ENCODE peak calls at places on chromosomes 12 and 14, in five cellular contexts. H is DND-41, I is mesenchymal stem cell, A is neural progenitor cell, Q is fibroblast of lung. F is an unnamed sample. For H3K4me1, the result is how much of the 10 kb centered on the place peaks cover.

GRCh38 chr12:22656376-22656775 is 31.4 kb downstream of the ETNK1 start:
- DNase-seq in I (no peak), A (no peak), Q (no peak), H (no peak), F (no peak)

GRCh38 chr14:57346741-57347140 is 43.6 kb upstream of the NAA30 start:
- DNase-seq in Q (no peak), A (no peak), I (no peak), H (no peak), F (no peak)

GRCh38 chr12:81800298-81801148 is 41.4 kb upstream of the PPFIA2 start:
- DNase-seq in I (peak), A (peak), H (no peak), Q (peak), F (no peak)

GRCh38 chr14:75800792-75801191 is 139.7 kb downstream of the TTLL5 start:
- DNase-seq in H (no peak), Q (no peak), I (no peak), A (no peak), F (no peak)

GRCh38 chr12:3820122-3820521 is 53.1 kb downstream of the PARP11 start:
- DNase-seq in I (peak), H (no peak), A (no peak), Q (peak), F (no peak)

GRCh38 chr14:35978561-35978960 is 152.4 kb downstream of the BRMS1L start:
- DNase-seq in Q (no peak), H (no peak), A (no peak), I (no peak), F (no peak)

GRCh38 chr14:27148143-27148542 is 550.3 kb upstream of the NOVA1 start:
- DNase-seq in I (no peak), A (no peak), Q (no peak), H (no peak), F (no peak)

GRCh38 chr12:128940974-128941373 is 87.7 kb downstream of the GLT1D1 start:
- DNase-seq in I (no peak), A (no peak), H (no peak), Q (no peak), F (no peak)

GRCh38 chr12:15700595-15700994 is 88.6 kb downstream of the EPS8 start:
- DNase-seq in A (no peak), I (peak), H (no peak), Q (peak), F (no peak)

GRCh38 chr12:43332977-43333649 is 218.9 kb downstream of the ADAMTS20 start:
- DNase-seq in I (peak), H (no peak), A (no peak), Q (peak), F (no peak)

GRCh38 chr12:46952880-46953517 is 126.4 kb upstream of the PCED1B start:
- DNase-seq in A (no peak), H (no peak), Q (no peak), I (no peak), F (no peak)

GRCh38 chr12:131159660-131160059 is 206.0 kb downstream of the ADGRD1 start:
- DNase-seq in Q (no peak), I (no peak), A (peak), H (no peak), F (no peak)

GRCh38 chr12:97396989-97397388 is 65.6 kb upstream of the RMST start:
- DNase-seq in I (no peak), Q (no peak), A (peak), H (no peak), F (no peak)

GRCh38 chr12:13918883-13919282 is 62.5 kb downstream of the GRIN2B start:
- DNase-seq in A (no peak), H (no peak), I (no peak), Q (no peak), F (no peak)

GRCh38 chr14:52868911-52869611 is 77.7 kb upstream of the GNPNAT1 start:
- DNase-seq in H (no peak), A (no peak), I (no peak), Q (no peak), F (no peak)

GRCh38 chr14:53701108-53701875 is 255.3 kb downstream of the BMP4 start:
- DNase-seq in Q (no peak), A (no peak), I (no peak), H (no peak), F (no peak)

GRCh38 chr14:24417832-24418491 is 11.5 kb downstream of the CBLN3 start:
- DNase-seq in A (no peak), I (no peak), Q (no peak), H (no peak), F (no peak)

GRCh38 chr12:121186826-121187225 is 23.1 kb upstream of the P2RX4 start:
- DNase-seq in I (no peak), H (no peak), Q (no peak), A (no peak), F (no peak)

GRCh38 chr12:113163030-113163360 is 13.5 kb downstream of the CFAP73 start:
- DNase-seq in H (no peak), A (no peak), Q (no peak), I (no peak), F (no peak)

GRCh38 chr12:3496964-3497363 is 6.0 kb downstream of the PRMT8 start:
- DNase-seq in A (peak), Q (no peak), H (no peak), I (no peak), F (no peak)

GRCh38 chr12:71415336-71416231 is 24.0 kb upstream of the LGR5 start:
- DNase-seq in A (peak), Q (peak), I (peak), H (peak), F (peak)

GRCh38 chr12:94671917-94672316 is 21.6 kb upstream of the TMCC3 start:
- DNase-seq in H (no peak), Q (no peak), I (no peak), A (no peak), F (no peak)

GRCh38 chr12:131189781-131190180 is 236.1 kb downstream of the ADGRD1 start:
- DNase-seq in A (no peak), I (no peak), H (no peak), Q (no peak), F (no peak)

DNA sequence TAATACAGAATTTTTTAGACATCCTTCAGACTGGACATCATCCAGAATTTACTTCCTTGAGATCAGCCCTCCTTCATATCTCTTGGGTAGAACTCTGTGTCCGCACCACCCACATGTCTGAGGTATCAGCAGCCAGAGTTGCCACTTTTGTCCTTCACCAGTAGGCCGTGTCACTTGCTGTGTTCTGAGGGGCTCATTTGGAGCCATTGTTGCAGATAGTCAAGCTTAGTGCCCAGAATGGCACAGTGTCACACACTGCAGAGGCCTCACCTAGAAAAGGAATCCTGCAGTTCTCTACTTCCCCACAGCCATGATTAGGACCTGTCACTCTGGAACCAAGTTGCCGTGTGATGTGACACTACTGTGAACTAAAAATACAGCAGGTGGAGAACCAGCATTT is 36.9 kb upstream of the KCNK13 start:
- DNase-seq in H (no peak), A (no peak), I (no peak), Q (no peak), F (no peak)
- H3K27ac ChIP-seq in H (no peak), A (no peak), I (no peak), Q (no peak), F (no peak)

GRCh38 chr12:108825205-108825950 is 32.0 kb downstream of the SSH1 start:
- DNase-seq in I (peak), H (no peak), Q (peak), A (no peak), F (no peak)
- H3K9ac ChIP-seq in I (peak), H (no peak), Q (peak), A (no peak), F (peak)

GRCh38 chr14:95150910-95151309 is 6.4 kb downstream of the DICER1 start:
- DNase-seq in Q (no peak), A (no peak), H (no peak), I (no peak), F (no peak)
- H3K4me1 ChIP-seq in Q (under half), A (under half), H (under half), I (under half), F (under half)

DNA sequence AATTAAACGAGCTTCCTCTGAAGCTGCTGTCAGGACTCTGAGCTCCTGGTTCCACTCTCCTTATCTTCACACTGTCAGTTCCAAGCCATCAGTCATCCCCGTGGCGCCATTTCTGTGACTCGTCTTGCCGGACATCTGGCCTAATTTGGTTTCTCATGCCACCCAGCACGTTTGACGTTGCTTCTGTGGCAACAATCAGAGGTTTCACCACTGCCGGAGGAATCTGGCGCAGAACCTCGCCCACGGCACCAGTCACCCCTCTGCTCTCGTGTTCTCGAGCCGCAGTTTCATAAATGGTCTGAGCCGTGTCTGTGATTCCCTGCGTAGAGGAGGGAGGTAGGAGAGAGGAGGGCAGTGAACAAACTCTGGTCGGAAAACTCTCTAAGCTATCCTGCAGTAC is 29.7 kb downstream of the BDKRB1 start:
- DNase-seq in I (peak), Q (peak), H (no peak), A (no peak), F (no peak)
- H3K27ac ChIP-seq in I (no peak), Q (no peak), H (no peak), A (no peak), F (no peak)

GRCh38 chr14:22218729-22219128 is 370.3 kb downstream of the DAD1 start:
- DNase-seq in A (no peak), Q (no peak), H (peak), I (no peak), F (no peak)
- H3K9ac ChIP-seq in A (no peak), Q (no peak), H (no peak), I (no peak), F (no peak)

GRCh38 chr12:902581-902980 is 46.9 kb downstream of the RAD52 start:
- DNase-seq in H (no peak), A (no peak), I (no peak), Q (no peak), F (no peak)

GRCh38 chr12:906077-906585 is 43.4 kb downstream of the RAD52 start:
- DNase-seq in Q (no peak), I (no peak), H (no peak), A (no peak), F (no peak)

GRCh38 chr12:903055-903454 is 46.4 kb downstream of the RAD52 start:
- DNase-seq in A (no peak), H (no peak), Q (no peak), I (no peak), F (no peak)

GRCh38 chr12:905273-906076 is 44.0 kb downstream of the RAD52 start:
- DNase-seq in I (no peak), H (no peak), Q (no peak), A (no peak), F (no peak)

DNA sequence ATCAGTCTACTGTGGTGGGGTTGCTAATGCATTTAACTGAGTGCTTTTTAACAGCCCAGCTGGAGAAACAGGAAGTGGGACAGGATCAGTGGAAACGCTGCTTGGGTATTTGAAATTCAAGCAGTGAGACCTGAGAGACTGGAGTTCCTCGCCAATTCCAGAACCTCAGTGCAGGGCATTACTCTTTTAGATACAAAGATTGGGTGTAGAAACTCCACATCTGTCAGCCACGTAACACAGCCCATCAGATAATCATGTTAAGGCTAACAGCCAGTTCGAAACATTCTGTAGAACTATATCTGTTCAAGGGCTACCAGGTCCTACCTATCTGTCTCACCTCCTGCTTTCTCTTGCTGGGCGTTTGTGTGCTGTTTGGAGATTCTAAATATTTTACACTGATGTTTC is 45.5 kb downstream of the RAD52 start:
- DNase-seq in I (no peak), Q (no peak), A (no peak), H (no peak), F (no peak)
- H3K4me1 ChIP-seq in I (under half), Q (under half), A (under half), H (under half), F (under half)

GRCh38 chr14:100022772-100023451 is 42.3 kb upstream of the EVL start:
- DNase-seq in Q (peak), H (no peak), A (no peak), I (peak), F (no peak)
- H3K27ac ChIP-seq in Q (no peak), H (peak), A (no peak), I (no peak), F (no peak)